ENCODE peak calls at places on chromosome 5, in five cellular contexts. D is OCI-LY7, L is endothelial cell, A is AG04450, J is H54. V is an unnamed sample.
A peak's percentile ranks its signal among the peaks of the same experiment; 100 is the strongest.

GRCh38 chr5:69035665-69036064 is 58.1 kb upstream of the SLC30A5 start:
- DNase-seq in A (no peak), D (no peak), J (no peak), L (no peak), V (no peak)

GRCh38 chr5:6193315-6193714 is 185.0 kb downstream of the MED10 start:
- DNase-seq in D (no peak), J (no peak), A (no peak), L (no peak), V (peak; percentile 18)

GRCh38 chr5:78985407-78986223 is 505 bp upstream of the ARSB start:
- DNase-seq in J (peak; percentile 40), D (peak; percentile 80), A (peak; percentile 4), L (no peak), V (peak; percentile 17)

GRCh38 chr5:56766926-56767325 is 48.4 kb upstream of the MAP3K1 start:
- DNase-seq in J (no peak), L (no peak), D (no peak), A (no peak), V (no peak)

GRCh38 chr5:74934949-74935751 is 69.0 kb upstream of the FAM169A start:
- DNase-seq in A (no peak), L (peak; percentile 8), D (no peak), J (no peak), V (peak; percentile 72)

GRCh38 chr5:1139806-1140187 is 27.9 kb upstream of the SLC12A7 start:
- DNase-seq in A (no peak), J (no peak), L (no peak), D (no peak), V (no peak)

GRCh38 chr5:16413461-16413860 is 52.1 kb downstream of the ZNF622 start:
- DNase-seq in D (no peak), A (no peak), J (no peak), L (no peak), V (no peak)

GRCh38 chr5:137292461-137293025 is 206.6 kb downstream of the SPOCK1 start:
- DNase-seq in L (no peak), A (no peak), D (no peak), J (no peak), V (no peak)

GRCh38 chr5:141868541-141868940 is 9.7 kb downstream of the PCDH1 start:
- DNase-seq in A (no peak), J (no peak), L (no peak), D (no peak), V (no peak)

GRCh38 chr5:98905857-98906688 is 22.7 kb downstream of the CHD1 start:
- DNase-seq in J (no peak), A (no peak), L (no peak), D (peak; percentile 49), V (peak; percentile 59)

GRCh38 chr5:140015706-140016105 is 27.4 kb downstream of the NRG2 start:
- DNase-seq in J (no peak), D (no peak), A (no peak), L (no peak), V (no peak)

GRCh38 chr5:126100767-126101166 is 322.4 kb upstream of the GRAMD2B start:
- DNase-seq in L (peak; percentile 6), A (no peak), D (no peak), J (no peak), V (no peak)

GRCh38 chr5:10272053-10272869 is 22.2 kb downstream of the CCT5 start:
- DNase-seq in A (no peak), D (no peak), J (no peak), L (no peak), V (no peak)

GRCh38 chr5:91222482-91222881 is 160.6 kb downstream of the ARRDC3 start:
- DNase-seq in D (no peak), A (no peak), L (no peak), J (no peak), V (no peak)

GRCh38 chr5:69039829-69040228 is 54.0 kb upstream of the SLC30A5 start:
- DNase-seq in J (no peak), D (no peak), A (no peak), L (no peak), V (no peak)

GRCh38 chr5:129377504-129377903 is 82.6 kb upstream of the ADAMTS19 start:
- DNase-seq in J (no peak), A (no peak), D (peak; percentile 4), L (no peak), V (peak; percentile 54)

GRCh38 chr5:112977440-112977861 is 853 bp downstream of the DCP2 start:
- DNase-seq in A (no peak), J (no peak), L (no peak), D (peak; percentile 22), V (peak; percentile 18)

GRCh38 chr5:113451797-113452196 is 17.0 kb upstream of the TSSK1B start:
- DNase-seq in A (no peak), J (no peak), D (no peak), L (no peak), V (peak; percentile 36)

GRCh38 chr5:119411935-119412623 is 40.2 kb upstream of the HSD17B4 start:
- DNase-seq in L (peak; percentile 59), J (peak; percentile 28), D (peak; percentile 79), A (peak; percentile 52), V (peak; percentile 76)

GRCh38 chr5:1228121-1228520 is 2.9 kb downstream of the SLC6A18 start:
- DNase-seq in L (no peak), D (no peak), A (no peak), J (no peak), V (no peak)

GRCh38 chr5:16544607-16545374 is 72.0 kb downstream of the RETREG1 start:
- DNase-seq in A (no peak), D (no peak), L (no peak), J (no peak), V (no peak)

GRCh38 chr5:2602451-2603045 is 148.9 kb downstream of the IRX2 start:
- DNase-seq in J (no peak), D (no peak), A (no peak), L (no peak), V (no peak)

GRCh38 chr5:1097381-1097893 is 14.4 kb downstream of the SLC12A7 start:
- DNase-seq in J (no peak), A (no peak), L (no peak), D (no peak), V (no peak)

GRCh38 chr5:159051431-159052281 is 48.1 kb downstream of the EBF1 start:
- DNase-seq in L (peak; percentile 65), J (no peak), D (peak; percentile 73), A (no peak), V (no peak)

GRCh38 chr5:150155258-150156032 is at the start of gene PDGFRB:
- DNase-seq in D (no peak), L (no peak), A (peak; percentile 78), J (peak; percentile 78), V (no peak)